ENCODE peak calls at places on chromosomes 1 and 21, in nine cellular contexts. J is Peyer's patch, K is adrenal gland, R is endodermal cell, U is LNCaP clone FGC, A is H7, D is mucosa of descending colon, X is GM23248, Q is mammary epithelial cell. G is an unnamed sample.

GRCh38 chr21:27953328-27954045 is 986.6 kb upstream of the ADAMTS5 start:
- DNase-seq in J (no peak), K (no peak), R (no peak), U (no peak), A (no peak), D (no peak), X (no peak), Q (no peak), G (no peak)

GRCh38 chr1:154346276-154346914 is 21.1 kb downstream of the ATP8B2 start:
- DNase-seq in J (no peak), K (no peak), R (no peak), U (no peak), A (no peak), D (no peak), X (no peak), Q (no peak), G (no peak)

GRCh38 chr1:219126267-219126862 is 47.3 kb upstream of the LYPLAL1 start:
- DNase-seq in J (no peak), K (no peak), R (no peak), U (peak), A (no peak), D (no peak), X (peak), Q (no peak), G (no peak)

GRCh38 chr1:203796223-203796747 is 862 bp downstream of the ZBED6 start:
- DNase-seq in J (peak), K (peak), R (peak), U (no peak), A (peak), D (no peak), X (peak), Q (peak), G (no peak)

GRCh38 chr1:39509360-39510009 is 18.0 kb downstream of the BMP8A start:
- DNase-seq in J (peak), K (no peak), R (no peak), U (no peak), A (peak), D (peak), X (no peak), Q (peak), G (peak)

GRCh38 chr1:220991959-220992704 is 112.9 kb downstream of the HLX start:
- DNase-seq in J (no peak), K (peak), R (no peak), U (no peak), A (no peak), D (no peak), X (peak), Q (no peak), G (no peak)

GRCh38 chr1:67825596-67825995 is 7.7 kb downstream of the GNG12 start:
- DNase-seq in J (no peak), K (no peak), R (no peak), U (no peak), A (no peak), D (no peak), X (no peak), Q (no peak), G (no peak)

GRCh38 chr1:6218380-6218779 is 12.5 kb downstream of the RNF207 start:
- DNase-seq in J (no peak), K (no peak), R (no peak), U (no peak), A (no peak), D (no peak), X (no peak), Q (no peak), G (no peak)

GRCh38 chr1:30286984-30287839 is 436.2 kb downstream of the MATN1 start:
- DNase-seq in J (no peak), K (no peak), R (no peak), U (no peak), A (no peak), D (no peak), X (peak), Q (no peak), G (no peak)

GRCh38 chr1:29683472-29683871 is 447.1 kb downstream of the PTPRU start:
- DNase-seq in J (no peak), K (no peak), R (peak), U (no peak), A (peak), D (no peak), X (no peak), Q (no peak), G (no peak)

GRCh38 chr1:91584309-91584708 is 83.7 kb downstream of the CDC7 start:
- DNase-seq in J (no peak), K (no peak), R (no peak), U (no peak), A (no peak), D (no peak), X (no peak), Q (no peak), G (no peak)

GRCh38 chr1:54404939-54405880 is 984 bp downstream of the SSBP3 start:
- DNase-seq in J (peak), K (peak), R (peak), U (no peak), A (peak), D (peak), X (peak), Q (peak), G (no peak)

GRCh38 chr1:40389871-40390560 is 16.5 kb downstream of the SMAP2 start:
- DNase-seq in J (peak), K (peak), R (no peak), U (no peak), A (no peak), D (no peak), X (peak), Q (no peak), G (peak)

GRCh38 chr21:43938751-43939442 is 73.2 kb upstream of the TRAPPC10 start:
- DNase-seq in J (peak), K (peak), R (peak), U (no peak), A (peak), D (peak), X (peak), Q (peak), G (no peak)

GRCh38 chr21:43940329-43940653 is 71.8 kb upstream of the TRAPPC10 start:
- DNase-seq in J (no peak), K (no peak), R (no peak), U (no peak), A (no peak), D (no peak), X (no peak), Q (no peak), G (no peak)

GRCh38 chr21:43937898-43938309 is 72.9 kb downstream of the AGPAT3 start:
- DNase-seq in J (peak), K (no peak), R (no peak), U (no peak), A (no peak), D (no peak), X (no peak), Q (no peak), G (no peak)

GRCh38 chr21:43940672-43941071 is 71.4 kb upstream of the TRAPPC10 start:
- DNase-seq in J (no peak), K (no peak), R (no peak), U (no peak), A (no peak), D (peak), X (no peak), Q (no peak), G (no peak)

DNA sequence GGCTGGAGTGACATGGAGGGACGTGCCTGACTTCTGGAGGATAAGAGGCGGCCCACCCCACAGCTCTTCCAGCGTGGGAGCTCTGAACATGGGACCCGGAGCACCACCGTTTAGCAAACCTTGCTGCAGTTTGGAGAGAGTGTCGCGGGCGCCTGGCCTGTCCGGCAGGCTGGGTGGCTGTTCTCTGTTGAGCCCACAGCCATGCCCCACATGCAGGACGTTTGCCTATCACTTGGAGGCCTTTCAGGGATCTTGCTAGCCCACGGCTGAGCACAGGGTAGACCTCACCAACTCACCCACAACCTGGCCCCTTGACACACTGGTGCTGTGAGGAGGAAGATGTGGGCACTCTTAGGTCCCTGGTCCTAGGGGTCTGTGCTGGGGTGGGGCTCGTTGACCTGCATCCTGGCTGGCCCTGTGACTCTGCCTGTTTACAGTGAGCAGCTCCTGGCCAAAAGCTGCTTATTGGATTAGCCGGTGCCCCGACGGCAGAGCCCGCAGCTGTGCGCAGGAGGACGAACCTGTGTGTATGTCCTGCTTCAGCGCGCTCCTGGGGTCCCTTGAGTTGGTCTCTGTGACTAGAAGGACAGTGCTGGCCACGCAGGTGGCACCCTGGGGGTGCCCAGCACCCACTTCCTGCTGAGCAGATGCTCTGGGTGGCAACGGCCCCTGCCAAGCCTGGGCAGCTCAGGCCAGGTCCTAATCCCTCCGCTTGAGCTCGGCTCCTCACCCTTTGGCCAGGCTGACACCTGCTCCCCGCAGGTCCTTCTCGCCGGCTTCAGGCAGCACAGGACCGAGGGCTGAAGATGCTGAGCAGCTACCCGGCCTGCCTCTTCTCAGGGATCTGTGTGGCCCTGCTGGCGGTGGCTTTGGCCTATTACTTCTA is 72.4 kb upstream of the TRAPPC10 start:
- DNase-seq in J (no peak), K (no peak), R (no peak), U (no peak), A (no peak), D (no peak), X (no peak), Q (no peak), G (no peak)
- H3K4me3 ChIP-seq in J (no peak), K (no peak), R (no peak), U (no peak), A (no peak), D (no peak), X (no peak), Q (no peak), G (no peak)

GRCh38 chr21:17455028-17455353 is 57.9 kb upstream of the CXADR start:
- DNase-seq in J (no peak), K (no peak), R (no peak), U (no peak), A (no peak), D (no peak), X (no peak), Q (no peak), G (no peak)
- H3K4me3 ChIP-seq in J (no peak), K (no peak), R (peak), U (no peak), A (peak), D (no peak), X (no peak), Q (no peak), G (peak)

DNA sequence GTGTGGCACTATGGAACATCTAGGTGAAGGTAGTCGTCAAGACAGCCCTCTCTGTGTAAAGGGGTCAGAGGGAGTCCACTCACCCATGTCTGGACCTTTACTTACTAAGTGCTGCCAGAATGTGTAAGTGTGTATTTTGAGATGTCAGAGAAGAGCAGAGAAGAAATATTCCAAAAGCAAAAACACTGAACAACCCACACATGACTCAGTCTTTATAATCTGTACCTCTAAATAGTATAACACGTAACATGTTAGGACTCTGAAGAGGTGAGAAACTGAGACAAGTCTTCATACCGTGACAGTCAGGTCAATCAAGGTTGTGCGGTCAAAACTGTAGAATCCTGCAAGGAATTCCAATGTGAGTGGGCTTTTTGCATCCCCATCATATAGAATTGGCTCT is 555.2 kb downstream of the LMO4 start:
- DNase-seq in J (no peak), K (no peak), R (no peak), U (no peak), A (no peak), D (no peak), X (no peak), Q (no peak), G (no peak)
- H3K4me3 ChIP-seq in J (no peak), K (no peak), R (no peak), U (no peak), A (no peak), D (no peak), X (no peak), Q (no peak), G (no peak)

GRCh38 chr21:35257413-35257812 is 208.3 kb upstream of the RUNX1 start:
- DNase-seq in J (no peak), K (peak), R (no peak), U (no peak), A (no peak), D (peak), X (peak), Q (peak), G (peak)

GRCh38 chr21:35258521-35258920 is 209.4 kb upstream of the RUNX1 start:
- DNase-seq in J (no peak), K (no peak), R (no peak), U (no peak), A (no peak), D (no peak), X (no peak), Q (no peak), G (no peak)

GRCh38 chr21:35254006-35254751 is 205.1 kb upstream of the RUNX1 start:
- DNase-seq in J (no peak), K (no peak), R (no peak), U (no peak), A (no peak), D (peak), X (peak), Q (peak), G (peak)

GRCh38 chr21:35254752-35255138 is 205.6 kb upstream of the RUNX1 start:
- DNase-seq in J (no peak), K (no peak), R (no peak), U (no peak), A (no peak), D (no peak), X (peak), Q (no peak), G (no peak)

DNA sequence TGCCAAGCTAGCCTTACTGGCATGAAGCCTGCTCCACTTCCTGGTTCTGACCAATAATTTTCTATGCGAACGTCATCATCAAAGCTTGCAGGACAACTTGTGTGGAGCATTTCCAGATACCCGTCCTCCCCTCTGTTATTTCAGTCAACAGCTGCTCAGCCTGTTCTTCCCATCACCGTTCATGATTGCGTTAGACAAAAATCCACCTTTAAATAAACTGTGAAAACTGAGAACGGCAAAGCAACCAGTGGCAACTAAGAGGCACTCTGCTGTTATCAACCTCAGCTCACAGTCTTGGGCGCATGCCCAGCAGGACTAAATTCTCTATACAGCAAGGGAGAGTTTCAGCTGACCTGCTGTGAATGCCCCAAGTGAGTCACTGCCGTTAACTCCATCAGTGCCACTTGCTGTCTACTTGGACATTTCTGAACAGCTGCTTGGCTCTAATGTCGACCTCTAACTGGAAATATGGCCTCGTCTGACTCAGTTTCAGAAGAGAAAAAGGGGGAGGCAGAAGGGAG is 207.4 kb upstream of the RUNX1 start:
- DNase-seq in J (peak), K (peak), R (peak), U (peak), A (peak), D (peak), X (peak), Q (peak), G (peak)
- H3K4me3 ChIP-seq in J (no peak), K (no peak), R (no peak), U (peak), A (no peak), D (no peak), X (peak), Q (peak), G (no peak)

GRCh38 chr1:169704797-169705196 is 6.6 kb downstream of the SELL start:
- DNase-seq in J (no peak), K (no peak), R (no peak), U (no peak), A (no peak), D (no peak), X (no peak), Q (no peak), G (no peak)
- H3K4me3 ChIP-seq in J (no peak), K (no peak), R (no peak), U (no peak), A (no peak), D (no peak), X (no peak), Q (no peak), G (no peak)

GRCh38 chr1:241736387-241736786 is 84.3 kb downstream of the WDR64 start:
- DNase-seq in J (no peak), K (no peak), R (no peak), U (no peak), A (peak), D (no peak), X (no peak), Q (no peak), G (no peak)
- H3K4me3 ChIP-seq in J (no peak), K (no peak), R (no peak), U (no peak), A (no peak), D (no peak), X (no peak), Q (no peak), G (no peak)

GRCh38 chr1:170580636-170581035 is 48.7 kb downstream of the GORAB start:
- DNase-seq in J (no peak), K (no peak), R (no peak), U (no peak), A (no peak), D (no peak), X (no peak), Q (no peak), G (no peak)
- H3K4me3 ChIP-seq in J (no peak), K (no peak), R (no peak), U (no peak), A (no peak), D (no peak), X (no peak), Q (no peak), G (no peak)

GRCh38 chr1:33030575-33030974 is 6.1 kb downstream of the AK2 start:
- DNase-seq in J (no peak), K (no peak), R (no peak), U (no peak), A (no peak), D (no peak), X (peak), Q (no peak), G (peak)
- H3K4me3 ChIP-seq in J (no peak), K (no peak), R (no peak), U (no peak), A (no peak), D (no peak), X (no peak), Q (no peak), G (no peak)

GRCh38 chr1:226733309-226733708 is 5.8 kb downstream of the ITPKB start:
- DNase-seq in J (no peak), K (no peak), R (no peak), U (no peak), A (no peak), D (no peak), X (no peak), Q (no peak), G (no peak)
- H3K4me3 ChIP-seq in J (no peak), K (no peak), R (peak), U (no peak), A (no peak), D (no peak), X (no peak), Q (no peak), G (no peak)